ENCODE peak calls at places on chromosomes 4 and X, in six cellular contexts. K is T-helper 2 cell, X is smooth muscle cell of the brain vasculature, E is A549, F is foreskin melanocyte, V is anterior cingulate cortex. A is an unnamed sample.

GRCh38 chr4:1336079-1336478 is 10.9 kb upstream of the UVSSA start:
- DNase-seq in E (peak), V (no peak), K (no peak), F (no peak), X (no peak), A (no peak)

GRCh38 chr4:77699731-77700210 is 94.2 kb downstream of the CXCL13 start:
- DNase-seq in F (peak), V (no peak), E (peak), K (no peak), X (peak), A (no peak)

GRCh38 chr4:3810111-3810680 is 44.0 kb downstream of the ADRA2C start:
- DNase-seq in X (no peak), E (no peak), V (no peak), K (no peak), F (no peak), A (no peak)

GRCh38 chr4:111781611-111782010 is 363.6 kb upstream of the FAM241A start:
- DNase-seq in V (no peak), K (no peak), E (no peak), F (no peak), X (no peak), A (no peak)

GRCh38 chr4:147518846-147519767 is 38.2 kb downstream of the EDNRA start:
- DNase-seq in F (peak), V (peak), K (peak), E (peak), X (peak), A (peak)

GRCh38 chr4:179695175-179695574 is 2252.9 kb upstream of the AGA start:
- DNase-seq in K (no peak), E (no peak), F (peak), X (no peak), V (no peak), A (no peak)

GRCh38 chr4:148914734-148915133 is 472.5 kb upstream of the NR3C2 start:
- DNase-seq in F (no peak), V (no peak), K (no peak), E (no peak), X (no peak), A (no peak)

GRCh38 chr4:28686618-28687017 is 1826.0 kb downstream of the STIM2 start:
- DNase-seq in E (peak), K (no peak), X (no peak), F (peak), V (peak), A (no peak)

GRCh38 chrX:132631579-132632232 is 142.9 kb upstream of the MBNL3 start:
- DNase-seq in X (peak), V (no peak), F (no peak), E (peak), K (no peak), A (no peak)

GRCh38 chrX:30888526-30889146 is 418 bp downstream of the TAB3 start:
- DNase-seq in V (no peak), F (no peak), K (no peak), X (no peak), E (no peak), A (peak)

GRCh38 chr4:139593091-139593564 is 37.1 kb upstream of the SETD7 start:
- DNase-seq in X (no peak), V (no peak), F (no peak), E (peak), K (no peak), A (no peak)

GRCh38 chr4:106258145-106259045 is 57.6 kb downstream of the TBCK start:
- DNase-seq in E (peak), X (peak), V (no peak), F (no peak), K (no peak), A (no peak)

GRCh38 chr4:185559913-185560281 is 24.6 kb upstream of the PDLIM3 start:
- DNase-seq in V (no peak), K (no peak), X (no peak), E (peak), F (no peak), A (no peak)

GRCh38 chr4:112327950-112328349 is 30.8 kb downstream of the ALPK1 start:
- DNase-seq in X (peak), F (peak), E (peak), K (no peak), V (no peak), A (no peak)

GRCh38 chr4:152328595-152328994 is 207.3 kb downstream of the FBXW7 start:
- DNase-seq in X (no peak), K (no peak), V (no peak), E (peak), F (no peak), A (no peak)

GRCh38 chrX:153457827-153458466 is 12.1 kb upstream of the TREX2 start:
- DNase-seq in F (no peak), K (no peak), E (no peak), V (no peak), X (no peak), A (no peak)

GRCh38 chr4:121462660-121463261 is 81.9 kb upstream of the QRFPR start:
- DNase-seq in E (peak), K (no peak), X (peak), V (no peak), F (peak), A (peak)

GRCh38 chr4:84497220-84497834 is 1.8 kb downstream of the NKX6-1 start:
- DNase-seq in X (no peak), E (no peak), K (no peak), F (no peak), V (no peak), A (no peak)

GRCh38 chr4:121358473-121358872 is 22.3 kb downstream of the QRFPR start:
- DNase-seq in K (no peak), X (peak), F (peak), E (no peak), V (no peak), A (no peak)

GRCh38 chrX:6227445-6227820 is 1.2 kb downstream of the NLGN4X start:
- DNase-seq in K (no peak), F (no peak), X (no peak), V (no peak), E (no peak), A (no peak)

GRCh38 chr4:140256941-140257340 is 103.0 kb upstream of the MAML3 start:
- DNase-seq in F (no peak), K (no peak), X (no peak), V (no peak), E (peak), A (no peak)

GRCh38 chrX:134373736-134374135 is 86.2 kb upstream of the HPRT1 start:
- DNase-seq in K (no peak), V (no peak), E (peak), X (no peak), F (no peak), A (no peak)

GRCh38 chr4:9988349-9988748 is 32.9 kb downstream of the SLC2A9 start:
- DNase-seq in K (no peak), F (no peak), X (no peak), E (no peak), V (no peak), A (no peak)

GRCh38 chr4:74267998-74268606 is 40.2 kb upstream of the EPGN start:
- DNase-seq in F (no peak), V (no peak), X (no peak), E (no peak), K (no peak), A (no peak)

GRCh38 chrX:106467422-106467821 is 144.4 kb upstream of the RADX start:
- DNase-seq in X (no peak), F (no peak), K (no peak), V (no peak), E (no peak), A (no peak)

GRCh38 chrX:110442631-110443030 is 84.0 kb downstream of the RTL9 start:
- DNase-seq in X (no peak), E (peak), V (no peak), K (no peak), F (peak), A (no peak)

GRCh38 chr4:153332936-153333335 is 11.6 kb upstream of the MND1 start:
- DNase-seq in K (no peak), E (no peak), V (no peak), X (no peak), F (no peak), A (no peak)

GRCh38 chr4:151822331-151822730 is 61.5 kb upstream of the GATB start:
- DNase-seq in E (no peak), V (no peak), K (no peak), F (no peak), X (no peak), A (no peak)

GRCh38 chr4:76203541-76203940 is 10.1 kb downstream of the SCARB2 start:
- DNase-seq in F (no peak), E (no peak), K (no peak), V (no peak), X (no peak), A (no peak)

GRCh38 chr4:74006009-74006476 is 7.6 kb upstream of the CXCL5 start:
- DNase-seq in X (no peak), K (no peak), F (peak), E (peak), V (no peak), A (no peak)

GRCh38 chr4:163694385-163694784 is 199.9 kb downstream of the TMA16 start:
- DNase-seq in V (no peak), E (no peak), X (no peak), F (no peak), K (no peak), A (no peak)

GRCh38 chr4:41307633-41308032 is 50.9 kb downstream of the UCHL1 start:
- DNase-seq in E (no peak), V (no peak), X (no peak), F (no peak), K (no peak), A (no peak)

GRCh38 chr4:139665690-139666529 is at the start of gene MGST2:
- DNase-seq in K (no peak), E (peak), F (peak), V (peak), X (no peak), A (peak)

GRCh38 chr4:140005699-140006098 is 148.3 kb downstream of the MAML3 start:
- DNase-seq in E (no peak), V (no peak), X (no peak), K (no peak), F (no peak), A (no peak)

GRCh38 chr4:150960818-150961217 is 54.3 kb downstream of the LRBA start:
- DNase-seq in K (no peak), V (no peak), X (no peak), F (no peak), E (peak), A (no peak)

A was measured in GM19239.